ENCODE peak calls at places on chromosomes 3 and 15, in four cellular contexts. W is cardiac muscle cell, K is occipital lobe, V is EL. E is an unnamed sample.

GRCh38 chr15:73870700-73871408 is 2.5 kb upstream of the TBC1D21 start:
- DNase-seq in W (peak; percentile 89), K (no peak), V (no peak), E (no peak)

GRCh38 chr3:117700573-117701360 is 991.2 kb downstream of the TUSC7 start:
- DNase-seq in W (no peak), K (no peak), V (no peak), E (no peak)

GRCh38 chr3:15171096-15171495 is 35.0 kb upstream of the CAPN7 start:
- DNase-seq in W (peak; percentile 37), K (no peak), V (no peak), E (no peak)

GRCh38 chr3:9947025-9947995 is 4.9 kb downstream of the PRRT3 start:
- DNase-seq in W (peak; percentile 78), K (peak; percentile 51), V (peak; percentile 79), E (peak; percentile 54)

GRCh38 chr3:264394-265156 is 68.0 kb downstream of the CHL1 start:
- DNase-seq in W (peak; percentile 10), K (no peak), V (no peak), E (no peak)

GRCh38 chr3:43105224-43105596 is 669 bp downstream of the POMGNT2 start:
- DNase-seq in W (no peak), K (no peak), V (no peak), E (no peak)

GRCh38 chr3:182693723-182694122 is 99.6 kb upstream of the ATP11B start:
- DNase-seq in W (no peak), K (no peak), V (no peak), E (no peak)

GRCh38 chr3:160225181-160226025 is at the start of gene C3orf80:
- DNase-seq in W (peak; percentile 48), K (peak; percentile 75), V (peak; percentile 60), E (peak; percentile 19)